ENCODE peak calls at places on chromosomes 13 and 19, in seven cellular contexts. O is T1000; X is SHP77; G is HT1080; M is Calu3; F is activated CD4-positive, alpha-beta T cell treated with anti-CD3 and anti-CD28 coated beads, Interleukin-2, amount 10 ng/mL, durations not matched to agents 24 days and 14 days; W is left lung. V is an unnamed sample.

GRCh38 chr13:42745655-42746054 is 35.7 kb upstream of the FAM216B start:
- DNase-seq in O (no peak), W (no peak), M (no peak), F (no peak), X (no peak), G (no peak), V (peak; percentile 72)

GRCh38 chr19:50896591-50897190 is 14.5 kb downstream of the KLK4 start:
- DNase-seq in M (peak; percentile 78), O (no peak), G (peak; percentile 81), F (peak; percentile 63), X (peak; percentile 82), W (no peak), V (peak; percentile 2)

GRCh38 chr13:107767119-107767518 is 448.2 kb downstream of the LIG4 start:
- DNase-seq in G (no peak), F (no peak), W (no peak), O (no peak), X (peak; percentile 76), M (no peak), V (no peak)

GRCh38 chr19:29262085-29262484 is 49.1 kb upstream of the UQCRFS1 start:
- DNase-seq in W (no peak), G (no peak), M (no peak), O (no peak), F (no peak), X (no peak), V (no peak)

GRCh38 chr13:87376081-87376480 is 295.1 kb upstream of the SLITRK5 start:
- DNase-seq in W (no peak), G (peak; percentile 54), X (no peak), F (no peak), M (no peak), O (no peak), V (no peak)

GRCh38 chr19:15223649-15224371 is 8.4 kb downstream of the EPHX3 start:
- DNase-seq in G (no peak), F (peak; percentile 58), O (no peak), W (no peak), M (no peak), X (no peak), V (no peak)

GRCh38 chr19:51712461-51713081 is 11.2 kb downstream of the HAS1 start:
- DNase-seq in M (peak; percentile 48), O (no peak), X (peak; percentile 21), F (no peak), W (no peak), G (peak; percentile 33), V (peak; percentile 41)

GRCh38 chr19:46383171-46383815 is 30.1 kb downstream of the CCDC8 start:
- DNase-seq in W (peak; percentile 44), F (no peak), O (no peak), G (no peak), M (no peak), X (no peak), V (no peak)

GRCh38 chr13:51324714-51325440 is 14.6 kb upstream of the SERPINE3 start:
- DNase-seq in M (no peak), G (no peak), O (no peak), X (no peak), W (no peak), F (no peak), V (no peak)

GRCh38 chr13:19818223-19818842 is 35.6 kb upstream of the PSPC1 start:
- DNase-seq in G (no peak), O (no peak), F (peak; percentile 78), W (peak; percentile 93), X (no peak), M (peak; percentile 11), V (peak; percentile 84)

GRCh38 chr13:110726726-110727125 is 13.2 kb downstream of the ING1 start:
- DNase-seq in O (no peak), G (no peak), W (no peak), F (peak; percentile 81), X (peak; percentile 76), M (no peak), V (no peak)

GRCh38 chr19:5038631-5039271 is 69.8 kb downstream of the KDM4B start:
- DNase-seq in X (peak; percentile 49), G (no peak), M (no peak), O (no peak), F (peak; percentile 61), W (no peak), V (peak; percentile 60)

GRCh38 chr13:89726690-89727435 is 1620.6 kb upstream of the MIR17HG start:
- DNase-seq in O (peak; percentile 43), F (no peak), G (peak; percentile 86), X (no peak), W (no peak), M (no peak), V (no peak)

GRCh38 chr13:48853381-48854102 is 122.2 kb upstream of the FNDC3A start:
- DNase-seq in F (no peak), G (peak; percentile 42), O (no peak), M (no peak), X (no peak), W (no peak), V (no peak)

GRCh38 chr19:4415352-4415751 is 12.9 kb downstream of the CHAF1A start:
- DNase-seq in W (peak; percentile 19), F (no peak), O (no peak), M (no peak), X (no peak), G (no peak), V (no peak)

GRCh38 chr13:98954313-98954712 is 23.6 kb downstream of the DOCK9 start:
- DNase-seq in F (no peak), O (no peak), G (no peak), X (no peak), M (no peak), W (no peak), V (no peak)

GRCh38 chr19:21117041-21117907 is 24.6 kb upstream of the ZNF431 start:
- DNase-seq in O (no peak), X (no peak), M (no peak), W (no peak), G (no peak), F (peak; percentile 4), V (peak; percentile 86)

GRCh38 chr19:47035127-47035494 is 13.3 kb downstream of the TMEM160 start:
- DNase-seq in F (peak; percentile 69), W (no peak), M (no peak), X (peak; percentile 23), G (no peak), O (no peak), V (no peak)

GRCh38 chr19:14467816-14468215 is 7.3 kb downstream of the PTGER1 start:
- DNase-seq in G (no peak), M (no peak), F (no peak), W (no peak), X (no peak), O (no peak), V (no peak)

GRCh38 chr19:45442927-45443461 is 19.3 kb upstream of the ERCC1 start:
- DNase-seq in O (peak; percentile 44), X (no peak), W (peak; percentile 80), G (peak; percentile 60), F (peak; percentile 79), M (peak; percentile 48), V (peak; percentile 100)

GRCh38 chr13:99275093-99275469 is 16.9 kb upstream of the GPR18 start:
- DNase-seq in M (no peak), F (peak; percentile 80), W (no peak), G (peak; percentile 88), X (no peak), O (no peak), V (no peak)

GRCh38 chr19:44857837-44858236 is 11.7 kb downstream of the NECTIN2 start:
- DNase-seq in O (no peak), W (no peak), M (peak; percentile 33), X (no peak), G (no peak), F (no peak), V (peak; percentile 61)

GRCh38 chr13:101053289-101053688 is 363.0 kb downstream of the NALCN start:
- DNase-seq in O (no peak), G (no peak), W (no peak), X (no peak), M (no peak), F (no peak), V (no peak)

GRCh38 chr13:82938644-82939043 is 943.6 kb downstream of the SLITRK1 start:
- DNase-seq in W (peak; percentile 60), F (no peak), O (no peak), G (no peak), X (no peak), M (no peak), V (no peak)

GRCh38 chr19:14318873-14319272 is 62.4 kb upstream of the ADGRE5 start:
- DNase-seq in F (no peak), O (no peak), G (no peak), M (peak; percentile 23), X (no peak), W (no peak), V (peak; percentile 32)

GRCh38 chr19:11984986-11985385 is 20.1 kb downstream of the ZNF763 start:
- DNase-seq in G (no peak), F (no peak), X (peak; percentile 55), W (no peak), M (no peak), O (no peak), V (no peak)

GRCh38 chr19:38070573-38070972 is 153.4 kb downstream of the DPF1 start:
- DNase-seq in M (peak; percentile 28), X (peak; percentile 62), F (no peak), O (no peak), G (peak; percentile 26), W (no peak), V (peak; percentile 67)

GRCh38 chr13:109712187-109712601 is 74.2 kb downstream of the IRS2 start:
- DNase-seq in F (no peak), O (no peak), X (no peak), M (no peak), G (no peak), W (no peak), V (no peak)

GRCh38 chr19:58356236-58356970 is 3.1 kb upstream of the A1BG start:
- DNase-seq in O (no peak), W (peak; percentile 73), F (peak; percentile 83), M (no peak), X (no peak), G (no peak), V (no peak)

GRCh38 chr19:16160943-16161560 is 12.3 kb downstream of the CIB3 start:
- DNase-seq in F (peak; percentile 68), X (no peak), O (peak; percentile 39), M (peak; percentile 38), G (peak; percentile 97), W (no peak), V (peak; percentile 25)

GRCh38 chr19:11435833-11436313 is 438 bp downstream of the PRKCSH start:
- DNase-seq in G (no peak), M (peak; percentile 4), O (no peak), W (peak; percentile 82), X (no peak), F (peak; percentile 76), V (no peak)

GRCh38 chr19:39362682-39363657 is 20.7 kb downstream of the SAMD4B start:
- DNase-seq in X (no peak), F (no peak), O (peak; percentile 29), M (no peak), W (no peak), G (peak; percentile 73), V (no peak)

GRCh38 chr19:13689050-13689449 is 75.3 kb upstream of the MRI1 start:
- DNase-seq in G (peak; percentile 31), O (no peak), F (peak; percentile 55), X (peak; percentile 49), W (no peak), M (peak; percentile 19), V (no peak)

GRCh38 chr13:42574011-42574410 is at the start of gene TNFSF11:
- DNase-seq in M (no peak), O (no peak), W (no peak), X (no peak), G (no peak), F (peak; percentile 62), V (no peak)

GRCh38 chr13:35164324-35164932 is 222.4 kb downstream of the NBEA start:
- DNase-seq in X (peak; percentile 42), F (no peak), O (no peak), G (peak; percentile 56), W (no peak), M (no peak), V (peak; percentile 77)

GRCh38 chr19:1269478-1270167 is 491 bp downstream of the CIRBP start:
- DNase-seq in F (peak; percentile 96), G (peak; percentile 83), W (peak; percentile 94), X (peak; percentile 75), O (peak; percentile 90), M (peak; percentile 87), V (peak; percentile 63)

GRCh38 chr13:51178456-51179074 is 43.6 kb upstream of the FAM124A start:
- DNase-seq in M (no peak), F (no peak), X (no peak), W (no peak), O (no peak), G (no peak), V (no peak)